ENCODE peak calls at places on chromosomes 16 and 17, in four cellular contexts. One of them, this sample, is unnamed.

GRCh38 chr16:30077656-30078055 is 1.9 kb downstream of the PPP4C start:
- DNase-seq in K562: no peak
- DNase-seq in HepG2: no peak
- DNase-seq in HCT116: no peak
- DNase-seq in this sample: no peak

GRCh38 chr17:309361-309888 is 43.2 kb downstream of the RPH3AL start:
- DNase-seq in HCT116: no peak
- DNase-seq in HepG2: peak
- DNase-seq in K562: peak
- DNase-seq in this sample: no peak

GRCh38 chr17:42818379-42818778 is 5.7 kb downstream of the BECN1 start:
- DNase-seq in HCT116: no peak
- DNase-seq in HepG2: no peak
- DNase-seq in K562: no peak
- DNase-seq in this sample: no peak

GRCh38 chr17:80456465-80457235 is 19.8 kb downstream of the NPTX1 start:
- DNase-seq in K562: peak
- DNase-seq in HCT116: no peak
- DNase-seq in HepG2: no peak
- DNase-seq in this sample: no peak

GRCh38 chr17:44159519-44160210 is 10.8 kb upstream of the ASB16 start:
- DNase-seq in HepG2: no peak
- DNase-seq in K562: peak
- DNase-seq in HCT116: no peak
- DNase-seq in this sample: no peak

GRCh38 chr17:50919321-50920040 is 53.3 kb upstream of the TOB1 start:
- DNase-seq in K562: peak
- DNase-seq in HCT116: no peak
- DNase-seq in HepG2: peak
- DNase-seq in this sample: no peak

GRCh38 chr16:75494696-75495601 is at the start of gene CHST6:
- DNase-seq in HCT116: no peak
- DNase-seq in HepG2: peak
- DNase-seq in K562: peak
- DNase-seq in this sample: no peak

GRCh38 chr17:63774982-63775290 is 966 bp downstream of the DDX42 start:
- DNase-seq in HepG2: no peak
- DNase-seq in K562: peak
- DNase-seq in HCT116: no peak
- DNase-seq in this sample: no peak

GRCh38 chr16:30997887-30998711 is 12.3 kb downstream of the STX1B start:
- DNase-seq in K562: no peak
- DNase-seq in HepG2: peak
- DNase-seq in HCT116: peak
- DNase-seq in this sample: no peak

GRCh38 chr17:72056155-72056554 is 64.7 kb upstream of the SOX9 start:
- DNase-seq in HCT116: no peak
- DNase-seq in HepG2: no peak
- DNase-seq in K562: no peak
- DNase-seq in this sample: no peak

GRCh38 chr16:22333457-22333994 is 36.3 kb downstream of the POLR3E start:
- DNase-seq in HCT116: no peak
- DNase-seq in HepG2: no peak
- DNase-seq in K562: no peak
- DNase-seq in this sample: no peak

GRCh38 chr16:4501071-4501478 is 24.9 kb downstream of the HMOX2 start:
- DNase-seq in HepG2: peak
- DNase-seq in HCT116: no peak
- DNase-seq in K562: no peak
- DNase-seq in this sample: no peak

GRCh38 chr17:17728550-17729251 is 47.4 kb downstream of the RAI1 start:
- DNase-seq in HCT116: peak
- DNase-seq in HepG2: no peak
- DNase-seq in K562: no peak
- DNase-seq in this sample: peak

GRCh38 chr17:45640141-45640850 is 143.8 kb upstream of the CRHR1 start:
- DNase-seq in HCT116: peak
- DNase-seq in HepG2: peak
- DNase-seq in K562: peak
- DNase-seq in this sample: peak

GRCh38 chr17:65552214-65552613 is 9.2 kb downstream of the AXIN2 start:
- DNase-seq in HCT116: no peak
- DNase-seq in HepG2: no peak
- DNase-seq in K562: no peak
- DNase-seq in this sample: no peak

GRCh38 chr16:9092282-9092962 is 978 bp downstream of the HAPSTR1 start:
- DNase-seq in HCT116: no peak
- DNase-seq in K562: peak
- DNase-seq in HepG2: peak
- DNase-seq in this sample: no peak

DNA sequence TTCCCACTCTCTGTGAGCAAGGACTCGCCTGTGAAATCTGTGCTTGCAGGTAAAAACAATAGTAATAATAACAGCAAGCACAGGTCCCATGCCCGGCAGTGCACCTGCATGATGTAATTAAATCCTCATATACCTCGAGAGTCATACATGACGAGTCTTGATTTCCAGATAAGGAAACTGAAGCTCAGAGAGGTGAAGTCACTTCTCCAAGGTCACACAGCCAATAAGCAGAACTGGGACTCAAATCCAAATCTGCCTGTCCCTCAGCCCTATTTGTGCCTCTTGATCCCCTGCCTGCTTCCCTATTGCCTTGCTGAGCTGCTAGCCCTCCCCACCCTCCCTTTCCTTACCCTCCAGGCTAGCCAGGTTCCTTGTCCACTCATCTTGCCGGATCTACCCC is 38.0 kb upstream of the CPNE2 start:
- DNase-seq in HCT116: no peak
- DNase-seq in HepG2: no peak
- DNase-seq in K562: no peak
- DNase-seq in this sample: no peak
- TF ChIP-seq TCF7L2 in HCT116: no peak
- TF ChIP-seq TCF7L2 in HepG2: no peak
- TF ChIP-seq TCF7L2 in K562: no peak
- TF ChIP-seq TCF7L2 in this sample: no peak

GRCh38 chr17:47242648-47243047 is 11.0 kb upstream of the ITGB3 start:
- DNase-seq in HepG2: no peak
- DNase-seq in K562: no peak
- DNase-seq in HCT116: no peak
- DNase-seq in this sample: no peak

GRCh38 chr17:47239663-47240374 is 13.8 kb upstream of the ITGB3 start:
- DNase-seq in HepG2: no peak
- DNase-seq in HCT116: peak
- DNase-seq in K562: peak
- DNase-seq in this sample: peak

GRCh38 chr17:47240375-47240764 is 13.3 kb upstream of the ITGB3 start:
- DNase-seq in HepG2: no peak
- DNase-seq in K562: no peak
- DNase-seq in HCT116: no peak
- DNase-seq in this sample: no peak

GRCh38 chr17:47238321-47239010 is 15.2 kb upstream of the ITGB3 start:
- DNase-seq in HepG2: no peak
- DNase-seq in K562: no peak
- DNase-seq in HCT116: no peak
- DNase-seq in this sample: no peak

DNA sequence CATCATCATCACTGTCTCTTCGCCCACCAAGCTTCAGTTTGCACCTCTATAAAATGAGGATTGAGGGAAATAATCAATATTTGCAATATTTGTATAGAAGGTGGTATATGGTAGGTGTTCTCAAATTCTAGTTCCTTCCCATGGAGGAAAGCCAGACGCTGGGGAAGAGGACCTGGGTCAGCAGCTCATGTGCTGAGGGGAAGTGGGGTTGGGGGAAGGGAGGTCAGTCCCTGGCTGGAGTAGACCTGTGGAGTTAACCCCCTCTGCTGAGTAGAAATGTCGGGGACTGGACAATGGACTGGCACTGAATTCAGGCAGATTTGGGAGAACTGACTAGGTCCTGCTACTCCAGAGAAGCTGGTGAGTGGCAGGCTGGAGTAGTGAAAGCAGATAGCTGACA is 12.8 kb upstream of the ITGB3 start:
- DNase-seq in HCT116: no peak
- DNase-seq in HepG2: no peak
- DNase-seq in K562: no peak
- DNase-seq in this sample: no peak
- H3K27ac ChIP-seq in HCT116: no peak
- H3K27ac ChIP-seq in HepG2: no peak
- H3K27ac ChIP-seq in K562: peak
- H3K27ac ChIP-seq in this sample: no peak

GRCh38 chr16:73063284-73063733 is 15.4 kb upstream of the ZFHX3 start:
- DNase-seq in HepG2: no peak
- DNase-seq in K562: no peak
- DNase-seq in HCT116: no peak
- DNase-seq in this sample: no peak
- TF ChIP-seq TCF7L2 in HepG2: no peak
- TF ChIP-seq TCF7L2 in K562: no peak
- TF ChIP-seq TCF7L2 in HCT116: no peak
- TF ChIP-seq TCF7L2 in this sample: no peak

GRCh38 chr16:87469186-87469585 is 23.6 kb downstream of the ZCCHC14 start:
- DNase-seq in HCT116: no peak
- DNase-seq in HepG2: no peak
- DNase-seq in K562: no peak
- DNase-seq in this sample: no peak
- H3K27ac ChIP-seq in HCT116: no peak
- H3K27ac ChIP-seq in HepG2: no peak
- H3K27ac ChIP-seq in K562: no peak
- H3K27ac ChIP-seq in this sample: no peak